ENCODE peak calls at places on chromosomes 11 and 22, in five cellular contexts. S is A549, Q is mesothelial cell of epicardium, Z is brain microvascular endothelial cell, F is mammary epithelial cell. C is an unnamed sample.

GRCh38 chr22:17916226-17916889 is 108.0 kb downstream of the MICAL3 start:
- DNase-seq in F (no peak), S (no peak), Z (no peak), Q (no peak), C (no peak)

GRCh38 chr22:24952837-24953293 is 349 bp downstream of the KIAA1671 start:
- DNase-seq in Q (no peak), S (peak; percentile 73), Z (peak; percentile 52), F (peak; percentile 73), C (peak; percentile 36)

GRCh38 chr22:25696763-25697710 is 45.0 kb upstream of the MYO18B start:
- DNase-seq in S (no peak), Z (no peak), Q (no peak), F (no peak), C (no peak)

GRCh38 chr11:66322732-66323427 is 6.0 kb upstream of the CD248 start:
- DNase-seq in Q (no peak), S (no peak), F (no peak), Z (no peak), C (no peak)

GRCh38 chr11:73622920-73623593 is 23.3 kb upstream of the PLEKHB1 start:
- DNase-seq in S (no peak), Q (no peak), Z (no peak), F (no peak), C (no peak)

GRCh38 chr11:1979607-1980006 is 18.0 kb downstream of the H19 start:
- DNase-seq in Q (no peak), Z (no peak), F (no peak), S (no peak), C (no peak)

GRCh38 chr11:32435152-32435480 is 223 bp downstream of the WT1 start:
- DNase-seq in F (no peak), Z (no peak), S (peak; percentile 48), Q (peak; percentile 61), C (no peak)

GRCh38 chr11:33291004-33291777 is 34.0 kb downstream of the HIPK3 start:
- DNase-seq in Z (no peak), S (no peak), Q (no peak), F (no peak), C (no peak)

GRCh38 chr22:19850482-19851109 is 4.1 kb downstream of the GNB1L start:
- DNase-seq in S (no peak), Z (no peak), Q (no peak), F (no peak), C (no peak)

GRCh38 chr11:64086263-64086938 is 50.7 kb downstream of the FLRT1 start:
- DNase-seq in F (no peak), S (no peak), Q (no peak), Z (no peak), C (no peak)

GRCh38 chr22:17303840-17304779 is 65.2 kb upstream of the CECR2 start:
- DNase-seq in Q (no peak), F (no peak), Z (no peak), S (no peak), C (no peak)

GRCh38 chr22:48702573-48703264 is 1125.0 kb downstream of the BRD1 start:
- DNase-seq in S (no peak), Q (no peak), Z (no peak), F (no peak), C (peak; percentile 22)

GRCh38 chr22:45919504-45920286 is 57.3 kb downstream of the WNT7B start:
- DNase-seq in F (peak; percentile 39), Z (no peak), Q (no peak), S (no peak), C (no peak)

GRCh38 chr11:78742430-78742829 is 167.8 kb upstream of the NARS2 start:
- DNase-seq in S (no peak), Z (no peak), Q (no peak), F (peak; percentile 54), C (no peak)

GRCh38 chr11:131888230-131888826 is 517.9 kb downstream of the NTM start:
- DNase-seq in Z (peak; percentile 94), F (peak; percentile 90), S (no peak), Q (no peak), C (no peak)

GRCh38 chr11:88555018-88555828 is 217.7 kb upstream of the CTSC start:
- DNase-seq in Q (no peak), Z (peak; percentile 91), S (peak; percentile 34), F (peak; percentile 99), C (no peak)

GRCh38 chr11:104968365-104968855 is at the start of gene CASP4:
- DNase-seq in Q (no peak), F (peak; percentile 71), Z (peak; percentile 32), S (peak; percentile 1), C (no peak)

GRCh38 chr11:16028406-16028805 is 327.9 kb downstream of the SOX6 start:
- DNase-seq in F (no peak), Q (no peak), S (no peak), Z (peak; percentile 28), C (no peak)

GRCh38 chr11:10866893-10867331 is 9.1 kb upstream of the ZBED5 start:
- DNase-seq in S (no peak), Z (peak; percentile 76), Q (no peak), F (no peak), C (no peak)

GRCh38 chr11:33942954-33943353 is 51.1 kb upstream of the LMO2 start:
- DNase-seq in Q (no peak), S (no peak), Z (peak; percentile 90), F (peak; percentile 29), C (no peak)

GRCh38 chr11:65743928-65744698 is 23.5 kb upstream of the RNASEH2C start:
- DNase-seq in S (peak; percentile 49), F (no peak), Q (no peak), Z (no peak), C (no peak)

GRCh38 chr22:40410731-40411505 is 40.5 kb downstream of the SGSM3 start:
- DNase-seq in F (no peak), Z (no peak), S (no peak), Q (no peak), C (no peak)

GRCh38 chr11:102234779-102235439 is 82.4 kb upstream of the BIRC3 start:
- DNase-seq in Z (no peak), Q (no peak), S (no peak), F (no peak), C (no peak)

GRCh38 chr11:124886476-124886875 is 11.2 kb downstream of the ROBO4 start:
- DNase-seq in F (no peak), Q (no peak), S (no peak), Z (no peak), C (no peak)

GRCh38 chr22:25053153-25053805 is 100.8 kb downstream of the KIAA1671 start:
- DNase-seq in Q (no peak), F (peak; percentile 40), S (no peak), Z (no peak), C (no peak)

DNA sequence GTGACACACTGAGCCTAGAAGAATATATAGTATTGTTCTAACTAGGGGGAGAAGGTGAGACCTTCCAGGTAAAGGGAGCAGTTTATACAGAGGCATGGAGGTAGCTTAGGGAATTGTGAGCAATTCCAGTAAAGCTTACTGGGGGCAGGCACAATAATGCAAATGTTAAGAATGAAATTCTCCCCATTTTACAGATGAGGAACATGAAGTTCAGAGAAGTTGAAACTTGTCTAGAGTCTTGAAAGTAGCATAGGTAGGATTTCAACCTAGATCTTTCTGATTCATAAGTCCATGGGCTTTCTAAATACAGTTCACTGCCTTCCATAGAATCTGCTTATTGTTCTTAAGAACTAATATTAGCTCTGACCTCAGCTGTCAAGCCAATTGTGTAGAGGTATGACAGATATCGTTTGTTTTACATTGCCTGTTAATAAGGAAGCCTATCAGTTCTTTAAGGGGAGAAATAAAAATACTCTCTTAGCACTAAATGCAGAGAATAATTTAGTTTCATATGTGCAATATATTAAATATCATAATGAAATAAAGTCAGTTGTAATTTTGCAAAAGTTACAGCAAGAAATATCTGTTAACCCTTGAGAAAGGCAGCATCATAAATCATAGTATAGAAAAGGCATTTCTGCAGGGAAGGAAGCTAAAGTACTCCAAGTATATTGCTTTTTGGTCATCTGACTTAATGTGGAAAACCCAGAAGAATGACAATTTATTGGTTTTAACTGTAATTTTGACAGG is 181.7 kb downstream of the UVRAG start:
- DNase-seq in F (no peak), Z (no peak), Q (no peak), S (no peak), C (no peak)
- TF ChIP-seq CTCF in F (no peak), Z (no peak), Q (no peak), S (no peak), C (no peak)

GRCh38 chr22:43743131-43743530 is 69.0 kb downstream of the EFCAB6 start:
- DNase-seq in Q (no peak), F (no peak), S (no peak), Z (no peak), C (no peak)
- TF ChIP-seq CTCF in Q (no peak), F (no peak), S (peak; percentile 10), Z (peak; percentile 24), C (peak; percentile 26)

DNA sequence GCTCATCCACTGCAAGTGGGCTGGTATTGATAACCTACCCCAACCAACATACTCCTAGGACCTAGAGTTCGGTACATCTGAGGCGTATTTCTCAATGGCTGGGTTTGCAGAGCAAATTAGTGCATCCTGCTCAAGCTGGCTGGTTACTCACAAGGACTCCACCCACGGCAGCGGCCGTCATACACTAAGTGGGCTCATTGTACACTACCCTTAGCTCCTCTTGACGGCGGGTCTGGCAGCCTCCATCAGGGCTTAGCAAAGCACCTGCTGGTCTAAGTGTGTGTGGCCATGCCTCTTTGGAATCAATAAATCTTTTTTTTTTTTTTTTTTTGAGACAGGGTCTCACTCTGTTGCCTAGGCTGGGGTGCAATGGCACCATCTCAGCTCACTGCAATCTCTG is 20.2 kb upstream of the KCNJ11 start:
- DNase-seq in F (no peak), Q (no peak), S (no peak), Z (no peak), C (no peak)
- TF ChIP-seq CTCF in F (no peak), Q (no peak), S (no peak), Z (no peak), C (no peak)

DNA sequence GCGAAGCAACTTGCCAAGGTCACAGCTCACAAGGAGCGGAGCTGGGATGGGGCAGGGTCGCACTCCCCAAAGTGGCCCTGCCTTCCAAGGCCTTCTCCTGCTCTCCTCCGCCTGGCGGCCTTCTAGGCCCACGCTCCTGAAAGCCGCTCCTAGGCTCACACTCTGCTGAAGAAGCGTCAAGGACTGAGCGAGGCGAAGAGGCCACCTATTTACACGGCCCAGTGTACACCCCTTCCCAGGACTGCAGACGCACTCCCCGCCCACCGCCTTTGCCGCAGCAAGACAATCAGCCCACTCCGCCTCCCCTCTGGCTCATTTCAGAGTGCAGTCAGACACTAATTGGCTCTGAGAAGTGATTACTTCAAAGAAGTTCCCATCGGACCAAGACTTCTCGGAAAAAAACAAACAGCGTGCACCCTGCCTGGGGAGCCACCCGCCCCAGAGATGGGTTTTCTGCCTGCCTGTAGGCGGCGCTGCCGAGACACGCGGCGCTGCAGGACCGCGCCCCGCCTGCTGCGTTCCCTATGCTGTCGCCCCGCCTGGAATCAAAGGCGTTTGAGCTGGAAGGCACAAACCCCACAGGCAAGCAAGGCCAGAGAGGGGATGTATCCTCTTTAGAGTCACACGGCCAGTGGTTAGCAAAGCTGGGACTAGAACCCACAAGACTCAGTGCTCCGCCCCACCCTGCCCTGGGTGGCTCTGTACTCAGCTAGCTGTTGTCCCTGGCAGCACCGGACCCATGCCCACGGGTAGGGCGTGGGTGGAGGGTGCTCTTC is 414.8 kb downstream of the BUD13 start:
- DNase-seq in Q (peak; percentile 52), S (no peak), F (no peak), Z (no peak), C (peak; percentile 24)
- TF ChIP-seq CTCF in Q (peak; percentile 62), S (no peak), F (peak; percentile 37), Z (peak; percentile 26), C (peak; percentile 70)